ENCODE peak calls at places on chromosomes 5 and 9, in ten cellular contexts. One of them, this sample, is unnamed. For H3K9me3, the result is how much of the 10 kb centered on the place peaks cover.

GRCh38 chr9:137535120-137535428 is 15.1 kb downstream of the PNPLA7 start:
- DNase-seq in lower lobe of right lung: no peak
- DNase-seq in effector memory CD4-positive, alpha-beta T cell: no peak
- DNase-seq in IMR-90: no peak
- DNase-seq in cardiac muscle cell: no peak
- DNase-seq in AG04450: no peak
- DNase-seq in sigmoid colon: no peak
- DNase-seq in upper lobe of right lung: no peak
- DNase-seq in stomach: no peak
- DNase-seq in HCT116: no peak
- DNase-seq in this sample: no peak

GRCh38 chr5:80782626-80783025 is 127.8 kb upstream of the DHFR start:
- DNase-seq in IMR-90: no peak
- DNase-seq in upper lobe of right lung: no peak
- DNase-seq in effector memory CD4-positive, alpha-beta T cell: no peak
- DNase-seq in sigmoid colon: no peak
- DNase-seq in lower lobe of right lung: no peak
- DNase-seq in AG04450: no peak
- DNase-seq in HCT116: no peak
- DNase-seq in stomach: no peak
- DNase-seq in cardiac muscle cell: no peak
- DNase-seq in this sample: no peak

GRCh38 chr9:35611230-35611797 is 6.3 kb downstream of the TESK1 start:
- DNase-seq in upper lobe of right lung: no peak
- DNase-seq in effector memory CD4-positive, alpha-beta T cell: no peak
- DNase-seq in cardiac muscle cell: peak
- DNase-seq in IMR-90: peak
- DNase-seq in HCT116: peak
- DNase-seq in AG04450: no peak
- DNase-seq in stomach: peak
- DNase-seq in lower lobe of right lung: no peak
- DNase-seq in sigmoid colon: peak
- DNase-seq in this sample: peak

GRCh38 chr5:159412284-159413046 is 82.2 kb upstream of the IL12B start:
- DNase-seq in stomach: peak
- DNase-seq in IMR-90: no peak
- DNase-seq in upper lobe of right lung: no peak
- DNase-seq in cardiac muscle cell: peak
- DNase-seq in effector memory CD4-positive, alpha-beta T cell: peak
- DNase-seq in HCT116: no peak
- DNase-seq in AG04450: no peak
- DNase-seq in sigmoid colon: no peak
- DNase-seq in lower lobe of right lung: no peak
- DNase-seq in this sample: peak

GRCh38 chr5:97098864-97099454 is 43.5 kb downstream of the LIX1 start:
- DNase-seq in HCT116: no peak
- DNase-seq in sigmoid colon: no peak
- DNase-seq in stomach: no peak
- DNase-seq in IMR-90: no peak
- DNase-seq in lower lobe of right lung: no peak
- DNase-seq in effector memory CD4-positive, alpha-beta T cell: no peak
- DNase-seq in upper lobe of right lung: no peak
- DNase-seq in AG04450: no peak
- DNase-seq in cardiac muscle cell: no peak
- DNase-seq in this sample: no peak

GRCh38 chr5:37867634-37868033 is 27.8 kb upstream of the GDNF start:
- DNase-seq in cardiac muscle cell: peak
- DNase-seq in stomach: no peak
- DNase-seq in upper lobe of right lung: no peak
- DNase-seq in sigmoid colon: no peak
- DNase-seq in HCT116: no peak
- DNase-seq in effector memory CD4-positive, alpha-beta T cell: no peak
- DNase-seq in AG04450: no peak
- DNase-seq in lower lobe of right lung: no peak
- DNase-seq in IMR-90: peak
- DNase-seq in this sample: no peak

GRCh38 chr9:107727113-107727780 is 237.7 kb upstream of the KLF4 start:
- DNase-seq in IMR-90: peak
- DNase-seq in effector memory CD4-positive, alpha-beta T cell: no peak
- DNase-seq in stomach: no peak
- DNase-seq in HCT116: no peak
- DNase-seq in cardiac muscle cell: no peak
- DNase-seq in lower lobe of right lung: no peak
- DNase-seq in AG04450: no peak
- DNase-seq in sigmoid colon: no peak
- DNase-seq in upper lobe of right lung: no peak
- DNase-seq in this sample: no peak

GRCh38 chr5:218457-219289 is 553 bp downstream of the SDHA start:
- DNase-seq in IMR-90: peak
- DNase-seq in HCT116: no peak
- DNase-seq in upper lobe of right lung: peak
- DNase-seq in lower lobe of right lung: peak
- DNase-seq in sigmoid colon: no peak
- DNase-seq in AG04450: no peak
- DNase-seq in stomach: peak
- DNase-seq in cardiac muscle cell: peak
- DNase-seq in effector memory CD4-positive, alpha-beta T cell: no peak
- DNase-seq in this sample: peak

GRCh38 chr9:34701769-34702736 is 7.9 kb downstream of the CCL21 start:
- DNase-seq in effector memory CD4-positive, alpha-beta T cell: peak
- DNase-seq in upper lobe of right lung: peak
- DNase-seq in cardiac muscle cell: peak
- DNase-seq in IMR-90: peak
- DNase-seq in stomach: peak
- DNase-seq in sigmoid colon: peak
- DNase-seq in HCT116: peak
- DNase-seq in AG04450: peak
- DNase-seq in lower lobe of right lung: peak
- DNase-seq in this sample: peak

GRCh38 chr9:83199240-83199639 is 136.3 kb upstream of the RASEF start:
- DNase-seq in sigmoid colon: no peak
- DNase-seq in HCT116: peak
- DNase-seq in lower lobe of right lung: no peak
- DNase-seq in IMR-90: peak
- DNase-seq in upper lobe of right lung: no peak
- DNase-seq in cardiac muscle cell: peak
- DNase-seq in AG04450: no peak
- DNase-seq in stomach: peak
- DNase-seq in effector memory CD4-positive, alpha-beta T cell: no peak
- DNase-seq in this sample: no peak

GRCh38 chr5:16983022-16983639 is 47.0 kb upstream of the MYO10 start:
- DNase-seq in sigmoid colon: no peak
- DNase-seq in lower lobe of right lung: no peak
- DNase-seq in upper lobe of right lung: no peak
- DNase-seq in stomach: no peak
- DNase-seq in IMR-90: no peak
- DNase-seq in HCT116: no peak
- DNase-seq in effector memory CD4-positive, alpha-beta T cell: no peak
- DNase-seq in AG04450: no peak
- DNase-seq in cardiac muscle cell: peak
- DNase-seq in this sample: no peak

GRCh38 chr9:136099547-136099946 is 4.5 kb upstream of the NACC2 start:
- DNase-seq in cardiac muscle cell: no peak
- DNase-seq in lower lobe of right lung: no peak
- DNase-seq in AG04450: no peak
- DNase-seq in effector memory CD4-positive, alpha-beta T cell: no peak
- DNase-seq in IMR-90: no peak
- DNase-seq in HCT116: no peak
- DNase-seq in upper lobe of right lung: no peak
- DNase-seq in sigmoid colon: no peak
- DNase-seq in stomach: no peak
- DNase-seq in this sample: no peak

GRCh38 chr5:141001854-141002666 is 35.8 kb downstream of the PCDHAC2 start:
- DNase-seq in HCT116: peak
- DNase-seq in upper lobe of right lung: peak
- DNase-seq in IMR-90: no peak
- DNase-seq in stomach: peak
- DNase-seq in sigmoid colon: no peak
- DNase-seq in AG04450: no peak
- DNase-seq in effector memory CD4-positive, alpha-beta T cell: no peak
- DNase-seq in lower lobe of right lung: peak
- DNase-seq in cardiac muscle cell: peak
- DNase-seq in this sample: no peak

GRCh38 chr9:81423589-81424326 is 265.6 kb downstream of the TLE1 start:
- DNase-seq in lower lobe of right lung: no peak
- DNase-seq in sigmoid colon: no peak
- DNase-seq in AG04450: no peak
- DNase-seq in cardiac muscle cell: no peak
- DNase-seq in HCT116: no peak
- DNase-seq in upper lobe of right lung: no peak
- DNase-seq in IMR-90: peak
- DNase-seq in stomach: no peak
- DNase-seq in effector memory CD4-positive, alpha-beta T cell: no peak
- DNase-seq in this sample: no peak
- H3K9me3 ChIP-seq in lower lobe of right lung: under half
- H3K9me3 ChIP-seq in sigmoid colon: under half
- H3K9me3 ChIP-seq in AG04450: under half
- H3K9me3 ChIP-seq in cardiac muscle cell: under half
- H3K9me3 ChIP-seq in HCT116: under half
- H3K9me3 ChIP-seq in upper lobe of right lung: under half
- H3K9me3 ChIP-seq in IMR-90: under half
- H3K9me3 ChIP-seq in stomach: under half
- H3K9me3 ChIP-seq in effector memory CD4-positive, alpha-beta T cell: under half
- H3K9me3 ChIP-seq in this sample: under half

GRCh38 chr5:150945947-150946346 is 41.2 kb upstream of the ZNF300 start:
- DNase-seq in upper lobe of right lung: no peak
- DNase-seq in IMR-90: no peak
- DNase-seq in HCT116: no peak
- DNase-seq in cardiac muscle cell: peak
- DNase-seq in AG04450: no peak
- DNase-seq in effector memory CD4-positive, alpha-beta T cell: no peak
- DNase-seq in sigmoid colon: no peak
- DNase-seq in lower lobe of right lung: no peak
- DNase-seq in stomach: no peak
- DNase-seq in this sample: no peak

GRCh38 chr5:150945501-150945900 is 40.7 kb upstream of the ZNF300 start:
- DNase-seq in lower lobe of right lung: no peak
- DNase-seq in IMR-90: peak
- DNase-seq in effector memory CD4-positive, alpha-beta T cell: no peak
- DNase-seq in sigmoid colon: no peak
- DNase-seq in cardiac muscle cell: peak
- DNase-seq in AG04450: no peak
- DNase-seq in HCT116: no peak
- DNase-seq in upper lobe of right lung: no peak
- DNase-seq in stomach: no peak
- DNase-seq in this sample: no peak

GRCh38 chr5:150946351-150946905 is 41.6 kb upstream of the ZNF300 start:
- DNase-seq in stomach: peak
- DNase-seq in IMR-90: peak
- DNase-seq in HCT116: no peak
- DNase-seq in AG04450: peak
- DNase-seq in sigmoid colon: peak
- DNase-seq in effector memory CD4-positive, alpha-beta T cell: no peak
- DNase-seq in lower lobe of right lung: peak
- DNase-seq in upper lobe of right lung: peak
- DNase-seq in cardiac muscle cell: peak
- DNase-seq in this sample: no peak

DNA sequence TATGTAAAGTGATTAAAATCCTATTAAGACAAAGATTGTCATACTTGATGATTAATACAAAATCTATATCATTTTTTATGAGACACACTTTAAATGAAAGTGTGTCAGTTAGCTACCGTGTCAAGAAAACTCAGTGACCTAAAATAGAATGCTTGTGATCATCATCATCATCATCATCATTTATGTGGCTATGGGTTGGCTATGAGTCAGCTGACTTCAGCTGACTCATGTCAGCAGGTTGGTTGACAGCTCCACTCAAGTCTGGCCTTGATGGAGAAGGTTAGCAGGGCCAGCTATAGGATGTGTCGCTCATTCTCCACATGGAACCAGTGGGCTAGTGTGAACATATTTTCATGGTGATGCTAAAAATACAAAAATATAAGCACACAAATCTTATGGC is 43.8 kb upstream of the ZNF300 start:
- DNase-seq in HCT116: no peak
- DNase-seq in cardiac muscle cell: no peak
- DNase-seq in IMR-90: no peak
- DNase-seq in lower lobe of right lung: no peak
- DNase-seq in upper lobe of right lung: no peak
- DNase-seq in AG04450: no peak
- DNase-seq in stomach: no peak
- DNase-seq in effector memory CD4-positive, alpha-beta T cell: no peak
- DNase-seq in sigmoid colon: no peak
- DNase-seq in this sample: no peak
- H3K9me3 ChIP-seq in HCT116: under half
- H3K9me3 ChIP-seq in cardiac muscle cell: under half
- H3K9me3 ChIP-seq in IMR-90: under half
- H3K9me3 ChIP-seq in lower lobe of right lung: half or more
- H3K9me3 ChIP-seq in upper lobe of right lung: under half
- H3K9me3 ChIP-seq in AG04450: under half
- H3K9me3 ChIP-seq in stomach: half or more
- H3K9me3 ChIP-seq in effector memory CD4-positive, alpha-beta T cell: under half
- H3K9me3 ChIP-seq in sigmoid colon: under half
- H3K9me3 ChIP-seq in this sample: under half

DNA sequence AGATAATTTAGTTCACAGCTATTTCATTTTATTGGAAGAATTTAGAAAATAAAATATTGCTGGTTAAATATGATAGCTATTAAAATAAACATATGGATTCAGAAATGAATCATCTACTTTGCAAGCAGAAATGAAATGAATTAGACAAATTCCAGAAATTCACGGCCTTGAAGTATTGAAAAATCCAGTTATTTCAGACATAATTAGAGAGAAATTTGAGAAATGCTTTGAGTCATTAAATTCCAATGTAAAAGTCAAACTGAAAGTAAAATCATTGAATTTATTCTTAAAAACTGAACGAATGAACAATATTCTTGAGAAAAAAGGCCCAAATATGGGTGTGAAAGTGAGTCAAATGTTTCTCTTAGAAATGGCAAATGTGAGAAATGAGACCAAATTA is 632.6 kb upstream of the EDIL3 start:
- DNase-seq in effector memory CD4-positive, alpha-beta T cell: no peak
- DNase-seq in upper lobe of right lung: no peak
- DNase-seq in sigmoid colon: no peak
- DNase-seq in IMR-90: peak
- DNase-seq in AG04450: no peak
- DNase-seq in stomach: no peak
- DNase-seq in HCT116: no peak
- DNase-seq in lower lobe of right lung: no peak
- DNase-seq in cardiac muscle cell: no peak
- DNase-seq in this sample: no peak
- H3K9me3 ChIP-seq in effector memory CD4-positive, alpha-beta T cell: under half
- H3K9me3 ChIP-seq in upper lobe of right lung: under half
- H3K9me3 ChIP-seq in sigmoid colon: under half
- H3K9me3 ChIP-seq in IMR-90: under half
- H3K9me3 ChIP-seq in AG04450: under half
- H3K9me3 ChIP-seq in stomach: under half
- H3K9me3 ChIP-seq in HCT116: under half
- H3K9me3 ChIP-seq in lower lobe of right lung: under half
- H3K9me3 ChIP-seq in cardiac muscle cell: under half
- H3K9me3 ChIP-seq in this sample: under half

DNA sequence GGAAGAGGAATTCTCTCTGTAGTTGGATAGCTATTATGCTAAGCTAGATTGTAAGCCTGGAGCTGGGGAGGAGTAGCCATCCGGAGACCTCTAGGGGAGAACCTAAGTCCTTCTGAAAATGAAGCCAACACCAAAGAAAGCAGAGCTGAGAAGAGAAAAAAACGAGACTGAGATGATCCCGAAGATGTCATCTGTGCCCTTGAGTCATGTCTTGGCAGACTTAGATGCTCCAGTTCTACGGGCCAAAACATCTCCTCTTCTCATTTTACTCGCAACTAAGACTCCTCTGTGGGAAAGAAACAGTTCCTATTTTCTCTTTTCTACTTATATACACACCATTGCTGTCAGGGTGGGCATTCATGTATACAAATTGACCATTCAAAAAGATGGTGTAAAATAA is 34.3 kb upstream of the ADCY2 start:
- DNase-seq in AG04450: no peak
- DNase-seq in HCT116: no peak
- DNase-seq in upper lobe of right lung: no peak
- DNase-seq in stomach: no peak
- DNase-seq in effector memory CD4-positive, alpha-beta T cell: no peak
- DNase-seq in cardiac muscle cell: no peak
- DNase-seq in lower lobe of right lung: no peak
- DNase-seq in IMR-90: no peak
- DNase-seq in sigmoid colon: no peak
- DNase-seq in this sample: no peak
- H3K9me3 ChIP-seq in AG04450: under half
- H3K9me3 ChIP-seq in HCT116: under half
- H3K9me3 ChIP-seq in upper lobe of right lung: under half
- H3K9me3 ChIP-seq in stomach: under half
- H3K9me3 ChIP-seq in effector memory CD4-positive, alpha-beta T cell: under half
- H3K9me3 ChIP-seq in cardiac muscle cell: under half
- H3K9me3 ChIP-seq in lower lobe of right lung: under half
- H3K9me3 ChIP-seq in IMR-90: under half
- H3K9me3 ChIP-seq in sigmoid colon: under half
- H3K9me3 ChIP-seq in this sample: under half